ENCODE peak calls at places on chromosomes 11 and 22, in five cellular contexts. R is effector memory CD4-positive, alpha-beta T cell; W is CD8-positive, alpha-beta memory T cell; S is body of pancreas; V is GM23248. Q is an unnamed sample.

GRCh38 chr11:134883484-134883883 is 471.4 kb upstream of the B3GAT1 start:
- DNase-seq in R (no peak), W (no peak), S (no peak), V (no peak), Q (no peak)

GRCh38 chr11:2133481-2134021 is 5.6 kb downstream of the IGF2 start:
- DNase-seq in R (no peak), W (no peak), S (no peak), V (no peak), Q (no peak)

GRCh38 chr11:84901986-84902385 is 725.2 kb downstream of the DLG2 start:
- DNase-seq in R (no peak), W (no peak), S (no peak), V (peak; percentile 85), Q (no peak)

GRCh38 chr22:28034760-28035401 is 115.8 kb upstream of the PITPNB start:
- DNase-seq in R (no peak), W (no peak), S (peak; percentile 78), V (peak; percentile 62), Q (no peak)

GRCh38 chr22:37126882-37127281 is 17.4 kb upstream of the TMPRSS6 start:
- DNase-seq in R (no peak), W (no peak), S (no peak), V (no peak), Q (no peak)

GRCh38 chr11:29129850-29130249 is 887.0 kb downstream of the KCNA4 start:
- DNase-seq in R (no peak), W (no peak), S (no peak), V (peak; percentile 48), Q (no peak)

GRCh38 chr11:10322830-10323792 is 18.2 kb downstream of the ADM start:
- DNase-seq in R (peak; percentile 21), W (no peak), S (peak; percentile 74), V (peak; percentile 94), Q (peak; percentile 53)

GRCh38 chr11:105767945-105768344 is 158.1 kb downstream of the GRIA4 start:
- DNase-seq in R (no peak), W (no peak), S (no peak), V (no peak), Q (no peak)

GRCh38 chr11:60370811-60371297 is 7.5 kb upstream of the MS4A7 start:
- DNase-seq in R (no peak), W (no peak), S (no peak), V (peak; percentile 2), Q (no peak)

GRCh38 chr22:25739659-25740344 is 2.2 kb upstream of the MYO18B start:
- DNase-seq in R (no peak), W (no peak), S (no peak), V (no peak), Q (no peak)

GRCh38 chr11:71563401-71563800 is 2.0 kb upstream of the KRTAP5-10 start:
- DNase-seq in R (no peak), W (no peak), S (peak; percentile 35), V (peak; percentile 66), Q (peak; percentile 6)

GRCh38 chr22:22887621-22888503 is at the start of gene IGLL5:
- DNase-seq in R (no peak), W (no peak), S (no peak), V (no peak), Q (no peak)

GRCh38 chr11:17568944-17569343 is 21.9 kb downstream of the OTOG start:
- DNase-seq in R (no peak), W (no peak), S (no peak), V (no peak), Q (no peak)

GRCh38 chr11:45809456-45810395 is 4.8 kb downstream of the SLC35C1 start:
- DNase-seq in R (no peak), W (no peak), S (no peak), V (peak; percentile 29), Q (no peak)

GRCh38 chr11:45812581-45813548 is 7.9 kb downstream of the SLC35C1 start:
- DNase-seq in R (no peak), W (no peak), S (no peak), V (no peak), Q (no peak)

GRCh38 chr11:45811571-45812290 is 6.8 kb downstream of the SLC35C1 start:
- DNase-seq in R (no peak), W (no peak), S (no peak), V (no peak), Q (no peak)

GRCh38 chr11:45811109-45811435 is 6.1 kb downstream of the SLC35C1 start:
- DNase-seq in R (no peak), W (no peak), S (no peak), V (no peak), Q (no peak)

GRCh38 chr11:45810431-45811108 is 5.6 kb downstream of the SLC35C1 start:
- DNase-seq in R (no peak), W (no peak), S (no peak), V (no peak), Q (no peak)
- H3K27me3 ChIP-seq in R (no peaks in the 10 kb centered on the region), W (no peaks in the 10 kb centered on the region), S (no peaks in the 10 kb centered on the region), V (no peaks in the 10 kb centered on the region), Q (no peaks in the 10 kb centered on the region)

GRCh38 chr11:117693344-117693743 is 103.7 kb downstream of the DSCAML1 start:
- DNase-seq in R (no peak), W (no peak), S (no peak), V (no peak), Q (no peak)
- H3K27me3 ChIP-seq in R (peaks cover 4% of the 10 kb centered on the region), W (no peaks in the 10 kb centered on the region), S (no peaks in the 10 kb centered on the region), V (peaks cover 18% of the 10 kb centered on the region), Q (no peaks in the 10 kb centered on the region)

GRCh38 chr11:8026982-8027381 is 39.8 kb downstream of the EIF3F start:
- DNase-seq in R (no peak), W (no peak), S (no peak), V (no peak), Q (no peak)
- H3K27me3 ChIP-seq in R (no peaks in the 10 kb centered on the region), W (no peaks in the 10 kb centered on the region), S (no peaks in the 10 kb centered on the region), V (no peaks in the 10 kb centered on the region), Q (no peaks in the 10 kb centered on the region)

GRCh38 chr11:73393011-73393380 is 16.8 kb downstream of the RELT start:
- DNase-seq in R (no peak), W (no peak), S (no peak), V (no peak), Q (no peak)
- H3K27me3 ChIP-seq in R (no peaks in the 10 kb centered on the region), W (no peaks in the 10 kb centered on the region), S (no peaks in the 10 kb centered on the region), V (no peaks in the 10 kb centered on the region), Q (no peaks in the 10 kb centered on the region)

GRCh38 chr22:41501209-41501608 is 32.3 kb downstream of the ACO2 start:
- DNase-seq in R (no peak), W (no peak), S (no peak), V (peak; percentile 30), Q (no peak)

GRCh38 chr22:41498322-41498721 is 29.4 kb downstream of the ACO2 start:
- DNase-seq in R (no peak), W (no peak), S (no peak), V (peak; percentile 12), Q (no peak)

GRCh38 chr22:41500303-41500702 is 31.4 kb downstream of the ACO2 start:
- DNase-seq in R (no peak), W (no peak), S (no peak), V (no peak), Q (no peak)

GRCh38 chr22:41504397-41504796 is 35.5 kb downstream of the ACO2 start:
- DNase-seq in R (no peak), W (no peak), S (no peak), V (peak; percentile 76), Q (no peak)

DNA sequence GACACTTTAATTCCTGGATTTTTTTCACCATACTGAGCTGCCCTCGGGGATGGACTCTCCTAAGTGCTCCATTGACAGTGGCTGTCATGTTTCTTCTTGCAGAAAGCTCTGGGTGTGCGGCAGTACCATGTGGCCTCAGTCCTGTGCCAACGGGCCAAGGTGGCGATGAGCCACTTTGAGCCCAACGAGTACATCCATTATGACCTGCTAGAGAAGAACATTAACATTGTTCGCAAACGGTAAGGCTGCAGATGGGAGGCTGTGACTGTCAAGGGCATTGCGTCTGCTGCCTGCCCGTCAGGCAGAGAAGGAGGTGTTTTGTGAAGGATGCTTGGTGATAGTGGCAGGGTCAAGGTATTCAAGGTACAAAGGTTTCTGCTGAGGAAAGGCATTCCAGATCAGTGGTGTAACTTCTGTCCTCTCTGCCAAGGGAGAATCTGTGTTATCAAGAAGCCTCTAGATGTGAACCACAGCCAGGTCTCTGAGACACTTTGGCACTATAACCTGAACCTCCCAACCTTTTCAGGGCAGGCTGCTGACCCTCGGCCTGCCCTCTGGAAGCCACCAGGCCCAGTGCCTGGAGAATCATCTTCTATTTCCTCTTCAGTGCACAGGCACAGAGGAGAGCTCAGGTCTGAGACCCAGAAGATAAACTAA is 30.8 kb downstream of the ACO2 start:
- DNase-seq in R (no peak), W (no peak), S (no peak), V (no peak), Q (no peak)
- H3K27me3 ChIP-seq in R (no peaks in the 10 kb centered on the region), W (no peaks in the 10 kb centered on the region), S (no peaks in the 10 kb centered on the region), V (no peaks in the 10 kb centered on the region), Q (no peaks in the 10 kb centered on the region)

Q was measured in CD4-positive, alpha-beta memory T cell.